ENCODE peak calls at places on chromosomes 16 and 17, in six cellular contexts. S is activated T-helper 1 cell treated with anti-CD3 and anti-CD28 coated beads, Interleukin-2, amount 50 U/mL, for 16 hours; T is H7; D is effector CD4-positive, alpha-beta T cell; K is activated CD8-positive, alpha-beta memory T cell treated with anti-CD3 and anti-CD28 coated beads for 24 hours; L is A172. P is an unnamed sample.

GRCh38 chr17:38350035-38350434 is 1.6 kb upstream of the SOCS7 start:
- DNase-seq in S (no peak), T (no peak), D (no peak), K (no peak), L (no peak), P (no peak)

GRCh38 chr17:27049104-27049784 is 244.7 kb upstream of the WSB1 start:
- DNase-seq in S (no peak), T (no peak), D (no peak), K (no peak), L (peak; percentile 78), P (no peak)

GRCh38 chr17:35523296-35523695 is 14.2 kb downstream of the SLFN12L start:
- DNase-seq in S (no peak), T (no peak), D (no peak), K (no peak), L (no peak), P (no peak)

GRCh38 chr16:12258806-12259205 is 282.3 kb downstream of the SNX29 start:
- DNase-seq in S (no peak), T (no peak), D (no peak), K (no peak), L (no peak), P (no peak)

GRCh38 chr17:5911919-5912318 is 158.3 kb upstream of the WSCD1 start:
- DNase-seq in S (no peak), T (no peak), D (no peak), K (no peak), L (no peak), P (no peak)

GRCh38 chr17:15306406-15306970 is 34.9 kb downstream of the TEKT3 start:
- DNase-seq in S (no peak), T (no peak), D (no peak), K (no peak), L (no peak), P (no peak)

GRCh38 chr16:73572135-73572534 is 524.2 kb upstream of the ZFHX3 start:
- DNase-seq in S (no peak), T (no peak), D (no peak), K (no peak), L (peak; percentile 6), P (peak; percentile 72)

GRCh38 chr16:11736903-11737302 is 5.8 kb downstream of the TXNDC11 start:
- DNase-seq in S (no peak), T (no peak), D (no peak), K (peak; percentile 9), L (no peak), P (no peak)

GRCh38 chr16:12587170-12587569 is 216.5 kb downstream of the CPPED1 start:
- DNase-seq in S (no peak), T (no peak), D (no peak), K (no peak), L (no peak), P (no peak)